ENCODE peak calls at places on chromosome 12, in ten cellular contexts. V is GM19239, U is heart left ventricle, F is anterior cingulate cortex, T is GM20000, C is lower lobe of right lung, Y is Right ventricle myocardium superior, G is GM23248, E is fibroblast of mammary gland, Q is type B pancreatic cell. K is an unnamed sample.

GRCh38 chr12:16281157-16281556 is 3.7 kb upstream of the SLC15A5 start:
- DNase-seq in V (no peak), U (no peak), F (no peak), T (no peak), C (no peak), Y (no peak), G (peak), E (peak), Q (no peak), K (no peak)

GRCh38 chr12:62586850-62587249 is 120.2 kb downstream of the MON2 start:
- DNase-seq in V (no peak), U (no peak), F (no peak), T (no peak), C (no peak), Y (no peak), G (no peak), E (no peak), Q (no peak), K (no peak)

GRCh38 chr12:44224399-44224798 is 388.5 kb downstream of the TMEM117 start:
- DNase-seq in V (no peak), U (no peak), F (no peak), T (no peak), C (no peak), Y (no peak), G (no peak), E (peak), Q (no peak), K (no peak)

GRCh38 chr12:60194682-60195081 is 598.9 kb downstream of the SLC16A7 start:
- DNase-seq in V (no peak), U (no peak), F (no peak), T (no peak), C (no peak), Y (no peak), G (peak), E (peak), Q (no peak), K (no peak)

GRCh38 chr12:54045868-54046529 is 7.6 kb upstream of the HOXC4 start:
- DNase-seq in V (no peak), U (no peak), F (no peak), T (no peak), C (no peak), Y (no peak), G (no peak), E (no peak), Q (no peak), K (no peak)

GRCh38 chr12:65529771-65530435 is 251.4 kb downstream of the MSRB3 start:
- DNase-seq in V (no peak), U (no peak), F (no peak), T (no peak), C (no peak), Y (no peak), G (no peak), E (no peak), Q (no peak), K (no peak)

GRCh38 chr12:62711626-62712305 is 223.2 kb downstream of the PPM1H start:
- DNase-seq in V (no peak), U (no peak), F (no peak), T (no peak), C (no peak), Y (no peak), G (no peak), E (no peak), Q (no peak), K (no peak)

GRCh38 chr12:52233462-52234141 is 559 bp downstream of the KRT7 start:
- DNase-seq in V (no peak), U (no peak), F (no peak), T (peak), C (no peak), Y (no peak), G (no peak), E (no peak), Q (no peak), K (no peak)

GRCh38 chr12:72511493-72511892 is 239.3 kb downstream of the TRHDE start:
- DNase-seq in V (no peak), U (no peak), F (no peak), T (no peak), C (no peak), Y (no peak), G (no peak), E (no peak), Q (no peak), K (no peak)

GRCh38 chr12:104524026-104524425 is 67.3 kb downstream of the CHST11 start:
- DNase-seq in V (no peak), U (no peak), F (no peak), T (no peak), C (no peak), Y (no peak), G (peak), E (peak), Q (no peak), K (no peak)

GRCh38 chr12:80195143-80195726 is 95.9 kb downstream of the OTOGL start:
- DNase-seq in V (no peak), U (no peak), F (no peak), T (peak), C (no peak), Y (no peak), G (peak), E (peak), Q (no peak), K (no peak)

GRCh38 chr12:77214136-77214535 is 148.8 kb upstream of the E2F7 start:
- DNase-seq in V (no peak), U (no peak), F (no peak), T (no peak), C (no peak), Y (no peak), G (peak), E (peak), Q (no peak), K (no peak)

GRCh38 chr12:49293056-49293956 is 1.6 kb upstream of the PRPH start:
- DNase-seq in V (no peak), U (peak), F (no peak), T (no peak), C (no peak), Y (peak), G (no peak), E (no peak), Q (no peak), K (no peak)